ENCODE peak calls at places on chromosomes 4 and X, in five cellular contexts. M, A, X, W and V are unnamed samples.

GRCh38 chr4:153197301-153197700 is 6.9 kb upstream of the TRIM2 start:
- DNase-seq in M (no peak), A (no peak), X (no peak), W (no peak), V (no peak)

GRCh38 chr4:20676773-20677172 is 23.5 kb upstream of the PACRGL start:
- DNase-seq in W (no peak), M (no peak), X (no peak), A (no peak), V (no peak)

GRCh38 chrX:147405764-147406163 is 506.0 kb upstream of the FMR1 start:
- DNase-seq in M (no peak), X (no peak), W (no peak), A (no peak), V (no peak)

GRCh38 chrX:84363054-84363453 is 139.2 kb downstream of the HDX start:
- DNase-seq in X (no peak), M (peak; percentile 35), W (no peak), A (no peak), V (no peak)

GRCh38 chrX:38664285-38664684 is 102.9 kb downstream of the TSPAN7 start:
- DNase-seq in M (peak; percentile 36), W (peak; percentile 5), A (peak; percentile 0), X (no peak), V (peak; percentile 63)

GRCh38 chrX:129041319-129041718 is 482.0 kb downstream of the SMARCA1 start:
- DNase-seq in W (no peak), A (no peak), X (no peak), M (no peak), V (no peak)

GRCh38 chrX:128051526-128051925 is 677 bp downstream of the ACTRT1 start:
- DNase-seq in X (no peak), A (no peak), M (no peak), W (no peak), V (no peak)

GRCh38 chr4:107757860-107758476 is 37.9 kb upstream of the PAPSS1 start:
- DNase-seq in M (peak; percentile 47), X (no peak), A (peak; percentile 2), W (no peak), V (peak; percentile 64)

GRCh38 chr4:148022975-148023374 is 291.1 kb downstream of the ARHGAP10 start:
- DNase-seq in X (no peak), M (no peak), W (no peak), A (no peak), V (no peak)

GRCh38 chr4:92872604-92873003 is 568.8 kb downstream of the GRID2 start:
- DNase-seq in W (no peak), X (no peak), M (no peak), A (no peak), V (no peak)

GRCh38 chrX:11499076-11500044 is 166.4 kb downstream of the ARHGAP6 start:
- DNase-seq in X (no peak), A (no peak), M (peak; percentile 42), W (no peak), V (peak; percentile 73)